ENCODE peak calls at places on chromosomes 12 and 14, in four cellular contexts. Y is iPS DF 6.9; E is CD8-positive, alpha-beta memory T cell; R is Panc1. M is an unnamed sample.

GRCh38 chr12:89138048-89138852 is 214.1 kb downstream of the DUSP6 start:
- DNase-seq in R (no peak), E (no peak), Y (no peak), M (no peak)

GRCh38 chr12:16520328-16520727 is 85.6 kb downstream of the LMO3 start:
- DNase-seq in E (no peak), R (no peak), Y (no peak), M (no peak)

GRCh38 chr14:36835145-36835544 is 173.5 kb downstream of the PAX9 start:
- DNase-seq in R (no peak), Y (no peak), E (no peak), M (no peak)

GRCh38 chr14:65151329-65152010 is 49.2 kb upstream of the MAX start:
- DNase-seq in E (no peak), Y (no peak), R (no peak), M (no peak)

GRCh38 chr12:46256942-46257341 is 11.9 kb downstream of the SLC38A1 start:
- DNase-seq in Y (no peak), R (no peak), E (no peak), M (no peak)

GRCh38 chr14:99793213-99794155 is at the start of gene EML1:
- DNase-seq in R (no peak), E (peak; percentile 80), Y (no peak), M (peak; percentile 94)

GRCh38 chr12:2575245-2575644 is 219.5 kb upstream of the FKBP4 start:
- DNase-seq in Y (no peak), R (no peak), E (no peak), M (no peak)

GRCh38 chr12:14275886-14276285 is 89.6 kb upstream of the ATF7IP start:
- DNase-seq in R (no peak), Y (no peak), E (no peak), M (no peak)

GRCh38 chr14:52790011-52790755 is 1.2 kb downstream of the GNPNAT1 start:
- DNase-seq in R (no peak), E (no peak), Y (no peak), M (no peak)

GRCh38 chr12:17579148-17580026 is 510.6 kb downstream of the RERGL start:
- DNase-seq in Y (no peak), R (no peak), E (no peak), M (no peak)

GRCh38 chr12:91108196-91108595 is 3.1 kb downstream of the LUM start:
- DNase-seq in R (no peak), Y (no peak), E (no peak), M (no peak)

GRCh38 chr14:21923820-21924219 is 250.2 kb upstream of the OR4E1 start:
- DNase-seq in Y (no peak), E (peak; percentile 62), R (no peak), M (no peak)

GRCh38 chr12:93443576-93443975 is 1.8 kb upstream of the UBE2N start:
- DNase-seq in E (no peak), R (no peak), Y (no peak), M (no peak)

GRCh38 chr14:75418779-75419768 is 8.7 kb upstream of the JDP2 start:
- DNase-seq in R (no peak), E (no peak), Y (peak; percentile 90), M (peak; percentile 28)
- H3K4me3 ChIP-seq in R (no peak overlapping the region), E (no peak overlapping the region), Y (no peak overlapping the region), M (no peak overlapping the region)

DNA sequence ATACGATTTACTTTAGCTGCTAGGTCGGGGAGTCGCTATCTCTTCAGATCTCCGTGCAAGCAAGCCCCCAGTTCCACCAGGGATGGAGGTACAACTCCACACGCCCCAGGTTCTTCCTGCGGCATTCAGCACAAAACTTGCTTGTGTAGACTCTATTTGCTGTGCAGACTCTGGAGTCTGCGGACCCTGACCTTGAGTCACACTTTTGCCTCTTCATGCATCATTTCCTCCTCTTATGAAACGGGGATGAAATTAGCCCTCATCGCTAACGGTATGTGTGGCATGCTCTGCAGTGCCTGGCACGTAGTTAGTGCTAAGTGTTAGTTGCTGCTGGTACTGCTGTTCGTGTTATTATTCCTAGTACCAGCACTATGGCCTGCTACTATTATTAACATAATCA is 84.4 kb downstream of the TMEM132D start:
- DNase-seq in Y (no peak), R (no peak), E (no peak), M (no peak)
- H3K4me3 ChIP-seq in Y (no peak overlapping the region), R (no peak overlapping the region), E (no peak overlapping the region), M (no peak overlapping the region)

GRCh38 chr12:58387199-58387598 is 445.8 kb downstream of the ATP23 start:
- DNase-seq in R (no peak), E (no peak), Y (no peak), M (no peak)
- H3K4me3 ChIP-seq in R (no peak overlapping the region), E (no peak overlapping the region), Y (no peak overlapping the region), M (no peak overlapping the region)

DNA sequence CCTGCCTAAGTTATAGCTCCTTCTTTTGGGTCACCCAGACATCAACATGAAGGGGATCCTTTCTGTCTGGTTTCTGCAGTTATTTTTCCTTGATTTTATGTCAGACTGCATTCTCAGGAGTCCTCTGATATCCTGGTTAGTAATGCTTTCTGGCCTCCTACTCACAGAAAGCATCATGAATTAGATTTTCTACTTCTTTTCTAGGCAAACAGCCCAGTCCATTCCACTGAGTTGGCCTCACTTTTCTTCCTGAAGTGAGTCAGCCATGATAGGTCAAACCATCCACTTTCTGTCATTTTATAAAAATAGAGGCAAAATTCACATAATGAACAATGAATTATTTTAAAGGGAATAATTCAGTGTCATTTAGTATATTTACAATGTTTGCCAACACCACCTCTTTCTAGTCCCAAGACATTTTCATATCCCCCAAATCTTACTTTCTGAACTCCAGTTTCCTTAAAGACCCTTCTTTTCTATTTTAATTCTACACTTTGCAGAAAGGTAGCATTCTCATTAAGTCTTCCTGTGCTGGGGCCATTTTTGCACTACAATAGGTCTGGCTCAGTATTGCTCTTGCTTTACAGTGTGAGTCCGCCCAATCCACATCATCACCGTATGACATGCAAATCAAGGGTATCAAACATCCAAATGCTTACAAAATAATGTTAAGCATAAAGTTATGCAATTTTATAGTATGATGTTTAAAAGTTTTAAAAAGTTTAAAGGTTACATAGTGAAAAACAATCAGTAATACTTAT is 95.1 kb downstream of the UNC79 start:
- DNase-seq in Y (no peak), R (no peak), E (no peak), M (no peak)
- H3K4me3 ChIP-seq in Y (no peak overlapping the region), R (no peak overlapping the region), E (no peak overlapping the region), M (no peak overlapping the region)

GRCh38 chr14:101457936-101458535 is 103.3 kb upstream of the DIO3 start:
- DNase-seq in Y (no peak), E (no peak), R (no peak), M (no peak)
- H3K4me3 ChIP-seq in Y (peak overlapping the region; percentile 5), E (no peak overlapping the region), R (no peak overlapping the region), M (no peak overlapping the region)

GRCh38 chr12:27971606-27972005 is 927 bp downstream of the PTHLH start:
- DNase-seq in R (no peak), Y (no peak), E (no peak), M (no peak)

GRCh38 chr12:27970391-27970980 is 2.0 kb downstream of the PTHLH start:
- DNase-seq in E (no peak), Y (no peak), R (no peak), M (peak; percentile 32)

GRCh38 chr12:27972721-27973120 is at the start of gene PTHLH:
- DNase-seq in R (no peak), Y (no peak), E (no peak), M (no peak)

GRCh38 chr12:27969901-27970390 is 2.6 kb downstream of the PTHLH start:
- DNase-seq in E (no peak), R (no peak), Y (no peak), M (peak; percentile 45)

GRCh38 chr12:27970981-27971489 is 1.5 kb downstream of the PTHLH start:
- DNase-seq in R (no peak), Y (no peak), E (no peak), M (no peak)
- H3K4me3 ChIP-seq in R (peak overlapping the region; percentile 60), Y (peak overlapping the region; percentile 39), E (no peak overlapping the region), M (no peak overlapping the region)